ENCODE peak calls at places on chromosomes 4 and X, in six cellular contexts. P is natural killer cell, H is astrocyte of the spinal cord, O is left ventricle myocardium inferior, W is OCI-LY7, M is bronchial epithelial cell. A is an unnamed sample.
A peak's percentile ranks its signal among the peaks of the same experiment; 100 is the strongest.

GRCh38 chr4:10006604-10007435 is 14.5 kb downstream of the SLC2A9 start:
- DNase-seq in O (no peak), W (no peak), M (peak; percentile 98), H (peak; percentile 1), P (no peak), A (peak; percentile 57)

GRCh38 chr4:94532016-94532789 is 80.5 kb downstream of the PDLIM5 start:
- DNase-seq in O (no peak), M (peak; percentile 84), H (no peak), W (no peak), P (no peak), A (no peak)

GRCh38 chrX:13283968-13284914 is 35.6 kb downstream of the ATXN3L start:
- DNase-seq in M (peak; percentile 81), W (no peak), O (no peak), P (no peak), H (peak; percentile 24), A (no peak)

GRCh38 chrX:103756736-103757135 is 19.9 kb upstream of the PLP1 start:
- DNase-seq in M (no peak), H (no peak), O (no peak), W (no peak), P (no peak), A (no peak)

GRCh38 chr4:83860200-83860599 is 324.3 kb downstream of the GPAT3 start:
- DNase-seq in P (no peak), M (no peak), W (no peak), O (no peak), H (no peak), A (no peak)

GRCh38 chr4:80462537-80463207 is 127.1 kb downstream of the CFAP299 start:
- DNase-seq in M (no peak), O (no peak), H (no peak), W (no peak), P (no peak), A (no peak)

GRCh38 chrX:65516756-65517155 is 17.8 kb downstream of the LAS1L start:
- DNase-seq in O (no peak), W (no peak), M (no peak), H (no peak), P (no peak), A (no peak)

GRCh38 chr4:185424905-185425599 is 712 bp downstream of the UFSP2 start:
- DNase-seq in O (no peak), W (peak; percentile 26), H (no peak), P (no peak), M (peak; percentile 31), A (no peak)

GRCh38 chr4:161704653-161705052 is 459.1 kb downstream of the FSTL5 start:
- DNase-seq in P (no peak), O (no peak), M (no peak), H (no peak), W (no peak), A (no peak)

GRCh38 chr4:117678861-117679260 is 355.4 kb upstream of the NDST3 start:
- DNase-seq in H (no peak), W (no peak), M (no peak), P (no peak), O (no peak), A (no peak)

GRCh38 chrX:21725498-21725897 is 32.4 kb downstream of the SMPX start:
- DNase-seq in P (no peak), H (peak; percentile 33), W (no peak), M (peak; percentile 40), O (no peak), A (no peak)

GRCh38 chr4:55074386-55074785 is 51.0 kb downstream of the KDR start:
- DNase-seq in M (no peak), H (peak; percentile 77), O (no peak), W (no peak), P (no peak), A (no peak)

GRCh38 chr4:138507527-138507926 is 265.4 kb upstream of the SLC7A11 start:
- DNase-seq in P (no peak), O (no peak), W (no peak), H (peak; percentile 46), M (no peak), A (no peak)

GRCh38 chr4:154076921-154077320 is 288.0 kb upstream of the SFRP2 start:
- DNase-seq in W (no peak), P (no peak), O (no peak), M (no peak), H (peak; percentile 22), A (no peak)

GRCh38 chr4:168587326-168588125 is 90.7 kb downstream of the PALLD start:
- DNase-seq in M (peak; percentile 90), O (peak; percentile 25), H (peak; percentile 89), W (no peak), P (no peak), A (no peak)

DNA sequence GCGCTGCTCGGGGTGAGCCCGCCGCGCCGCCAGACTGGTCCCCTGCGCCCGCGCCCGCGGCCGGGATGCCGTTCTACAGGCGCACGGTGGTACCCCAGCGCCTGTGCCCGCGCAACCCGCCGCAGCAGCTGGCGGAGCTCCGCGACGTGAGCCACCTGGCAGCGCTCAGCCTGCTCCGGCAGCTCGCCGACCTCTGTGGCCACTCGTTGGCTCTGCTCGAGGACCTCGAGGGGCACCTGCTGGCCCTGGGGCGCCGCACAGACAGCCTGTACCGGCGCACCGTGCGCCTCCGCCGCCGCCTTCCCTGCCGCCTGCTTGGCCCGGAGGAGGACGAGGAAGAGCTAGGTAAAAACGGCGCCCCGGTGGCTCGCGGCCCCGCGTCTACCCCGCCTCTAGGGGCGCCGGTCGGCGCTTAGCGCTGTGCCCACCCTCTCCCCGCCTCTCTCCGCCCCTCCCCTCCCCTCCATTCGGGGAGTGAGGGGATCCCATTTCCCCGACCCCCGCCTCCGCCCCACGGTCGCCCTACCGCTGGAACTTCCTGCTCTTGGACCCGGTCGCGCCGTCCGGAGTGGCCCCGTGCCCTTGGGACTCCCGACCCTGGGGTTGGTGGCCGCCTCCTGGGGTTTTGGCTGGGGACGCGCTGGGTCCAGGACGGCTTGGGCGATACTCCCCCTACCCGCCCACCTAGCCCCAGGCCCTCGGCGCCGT is 532 bp downstream of the NHSL2 start:
- DNase-seq in H (no peak), P (peak; percentile 16), O (peak; percentile 15), W (no peak), M (no peak), A (no peak)
- TF ChIP-seq CTCF in H (peak; percentile 37), P (peak; percentile 22), O (peak; percentile 32), W (no peak), M (peak; percentile 11), A (no peak)

DNA sequence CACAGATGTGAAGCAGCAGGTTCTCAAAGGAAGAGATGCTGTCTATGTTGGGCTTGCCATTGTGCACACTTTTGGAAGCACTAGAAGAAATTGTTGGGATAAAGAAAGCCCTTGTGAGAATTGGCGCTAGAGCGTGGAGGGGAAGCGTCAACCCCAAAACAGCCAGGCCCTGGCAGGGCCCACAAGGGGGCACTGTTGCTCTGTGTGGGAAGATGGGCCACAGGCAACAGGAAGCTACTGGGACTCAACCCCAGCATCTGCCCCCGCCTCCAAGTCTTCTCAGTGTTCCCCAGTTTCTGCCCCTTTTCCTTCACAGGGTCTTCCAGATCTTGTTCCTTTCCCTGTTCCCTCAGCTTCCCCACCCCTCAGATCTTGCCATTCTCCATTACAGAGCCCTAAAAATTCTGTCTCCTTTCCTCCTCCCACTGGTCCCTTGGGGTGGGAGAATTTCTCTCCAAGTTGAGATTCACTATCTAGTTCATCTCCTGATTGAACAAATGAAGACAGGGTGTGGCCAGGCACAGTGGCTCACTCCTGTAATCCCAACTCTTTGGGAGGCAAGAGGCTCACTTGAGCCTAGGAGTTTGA is 85.5 kb downstream of the STARD8 start:
- DNase-seq in O (peak; percentile 63), M (peak; percentile 43), W (peak; percentile 44), P (peak; percentile 37), H (peak; percentile 12), A (peak; percentile 55)
- TF ChIP-seq CTCF in O (peak; percentile 74), M (peak; percentile 89), W (peak; percentile 69), P (peak; percentile 44), H (peak; percentile 70), A (peak; percentile 67)

GRCh38 chr4:166600264-166600663 is 634.0 kb downstream of the SPOCK3 start:
- DNase-seq in H (no peak), P (no peak), W (no peak), M (no peak), O (no peak), A (no peak)

DNA sequence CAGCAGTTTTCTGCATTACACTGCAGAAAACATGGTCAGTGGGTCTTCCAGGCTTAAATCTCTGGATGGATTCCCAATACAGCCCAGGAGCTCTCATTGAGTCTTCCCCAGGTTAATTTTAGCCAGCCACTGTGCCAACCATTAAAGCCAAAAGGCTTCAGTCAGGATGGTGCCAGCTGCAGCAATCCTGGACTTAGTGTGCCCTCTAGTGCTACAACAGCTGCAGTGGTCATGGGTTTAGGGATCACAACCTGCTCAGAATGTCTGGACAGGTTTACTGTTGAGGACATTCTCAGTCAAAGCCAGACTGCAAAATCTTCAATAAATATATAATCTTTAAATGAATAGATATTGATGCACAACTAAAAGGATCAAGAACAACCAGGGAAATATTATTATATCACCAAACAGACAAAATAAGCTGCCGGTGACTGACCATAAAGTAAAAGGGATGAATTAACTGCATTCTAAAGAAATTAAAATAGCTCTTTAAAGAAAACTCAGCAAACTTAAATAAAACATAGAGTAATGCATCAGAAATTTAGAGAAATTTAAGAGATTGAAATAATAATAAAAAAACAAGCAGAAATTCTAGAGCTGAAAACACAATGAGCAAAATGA is 639.9 kb downstream of the SPOCK3 start:
- DNase-seq in P (no peak), M (peak; percentile 59), O (no peak), H (peak; percentile 64), W (peak; percentile 0), A (no peak)
- TF ChIP-seq CTCF in P (no peak), M (peak; percentile 82), O (no peak), H (peak; percentile 80), W (peak; percentile 50), A (no peak)

GRCh38 chrX:154321152-154321551 is 25.6 kb downstream of the TKTL1 start:
- DNase-seq in H (no peak), M (no peak), P (no peak), O (no peak), W (peak; percentile 54), A (no peak)

GRCh38 chrX:154320406-154320805 is 24.8 kb downstream of the TKTL1 start:
- DNase-seq in H (no peak), W (no peak), P (no peak), O (no peak), M (no peak), A (no peak)

GRCh38 chrX:154323537-154323936 is 27.9 kb downstream of the TKTL1 start:
- DNase-seq in M (no peak), P (no peak), H (no peak), O (no peak), W (no peak), A (no peak)

GRCh38 chrX:154322890-154323289 is 27.3 kb downstream of the TKTL1 start:
- DNase-seq in W (no peak), O (no peak), P (no peak), M (no peak), H (no peak), A (no peak)

GRCh38 chrX:154321624-154322023 is 26.0 kb downstream of the TKTL1 start:
- DNase-seq in O (no peak), H (no peak), W (peak; percentile 57), P (no peak), M (no peak), A (no peak)
- TF ChIP-seq CTCF in O (peak; percentile 43), H (peak; percentile 10), W (peak; percentile 59), P (no peak), M (no peak), A (no peak)

DNA sequence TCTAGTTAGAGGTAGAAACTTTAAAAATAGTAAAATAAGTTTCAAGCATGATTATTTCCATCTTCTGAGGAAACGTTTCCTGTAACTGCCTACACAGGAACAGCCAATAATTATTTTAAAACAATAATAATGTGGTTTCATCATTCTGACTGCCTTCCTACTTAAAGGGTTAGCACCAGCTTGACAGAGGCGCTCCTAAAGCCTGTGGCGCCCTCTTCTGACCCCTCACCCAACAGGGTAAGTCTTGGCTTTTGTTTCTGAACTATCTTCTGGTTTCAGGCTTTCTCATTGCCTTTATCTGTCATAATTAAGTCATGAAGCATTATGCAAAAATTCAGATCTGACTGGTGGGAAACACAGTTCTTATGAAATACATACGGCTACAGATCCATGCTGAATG is 96.7 kb downstream of the ITM2A start:
- DNase-seq in H (no peak), W (peak; percentile 74), P (peak; percentile 42), O (peak; percentile 21), M (no peak), A (peak; percentile 41)
- TF ChIP-seq CTCF in H (no peak), W (peak; percentile 88), P (peak; percentile 72), O (peak; percentile 53), M (no peak), A (peak; percentile 44)